ENCODE peak calls at places on chromosome 1, in seven cellular contexts. One of them, this sample, is unnamed.

GRCh38 chr1:6612641-6613360 is 730 bp upstream of the PHF13 start:
- DNase-seq in Peyer's patch: peak
- DNase-seq in stimulated activated CD4-positive, alpha-beta T cell treated with anti-CD3 and anti-CD28 coated beads, Interleukin-4, amount 100 ng/mL, for 24 hours: peak
- DNase-seq in HuH-7: peak
- DNase-seq in RWPE1: peak
- DNase-seq in NCI-H1417: peak
- DNase-seq in endothelial cell: peak
- DNase-seq in this sample: no peak

GRCh38 chr1:247357781-247358211 is 26.1 kb upstream of the ZNF496 start:
- DNase-seq in HuH-7: no peak
- DNase-seq in stimulated activated CD4-positive, alpha-beta T cell treated with anti-CD3 and anti-CD28 coated beads, Interleukin-4, amount 100 ng/mL, for 24 hours: no peak
- DNase-seq in Peyer's patch: no peak
- DNase-seq in RWPE1: no peak
- DNase-seq in endothelial cell: no peak
- DNase-seq in NCI-H1417: no peak
- DNase-seq in this sample: no peak

GRCh38 chr1:106022312-106022902 is 1034.1 kb upstream of the PRMT6 start:
- DNase-seq in stimulated activated CD4-positive, alpha-beta T cell treated with anti-CD3 and anti-CD28 coated beads, Interleukin-4, amount 100 ng/mL, for 24 hours: no peak
- DNase-seq in HuH-7: no peak
- DNase-seq in NCI-H1417: no peak
- DNase-seq in endothelial cell: no peak
- DNase-seq in Peyer's patch: no peak
- DNase-seq in RWPE1: peak
- DNase-seq in this sample: no peak

GRCh38 chr1:224433041-224433670 is 1.4 kb downstream of the WDR26 start:
- DNase-seq in stimulated activated CD4-positive, alpha-beta T cell treated with anti-CD3 and anti-CD28 coated beads, Interleukin-4, amount 100 ng/mL, for 24 hours: peak
- DNase-seq in Peyer's patch: no peak
- DNase-seq in HuH-7: peak
- DNase-seq in NCI-H1417: peak
- DNase-seq in endothelial cell: peak
- DNase-seq in RWPE1: no peak
- DNase-seq in this sample: no peak

GRCh38 chr1:55329091-55329490 is 113.9 kb upstream of the USP24 start:
- DNase-seq in HuH-7: no peak
- DNase-seq in endothelial cell: no peak
- DNase-seq in Peyer's patch: no peak
- DNase-seq in NCI-H1417: no peak
- DNase-seq in RWPE1: no peak
- DNase-seq in stimulated activated CD4-positive, alpha-beta T cell treated with anti-CD3 and anti-CD28 coated beads, Interleukin-4, amount 100 ng/mL, for 24 hours: no peak
- DNase-seq in this sample: no peak

GRCh38 chr1:43432907-43433306 is 20.8 kb downstream of the HYI start:
- DNase-seq in Peyer's patch: peak
- DNase-seq in NCI-H1417: no peak
- DNase-seq in RWPE1: no peak
- DNase-seq in HuH-7: no peak
- DNase-seq in endothelial cell: no peak
- DNase-seq in stimulated activated CD4-positive, alpha-beta T cell treated with anti-CD3 and anti-CD28 coated beads, Interleukin-4, amount 100 ng/mL, for 24 hours: no peak
- DNase-seq in this sample: no peak

GRCh38 chr1:225812488-225813249 is 2.7 kb downstream of the EPHX1 start:
- DNase-seq in RWPE1: no peak
- DNase-seq in HuH-7: no peak
- DNase-seq in NCI-H1417: no peak
- DNase-seq in endothelial cell: no peak
- DNase-seq in stimulated activated CD4-positive, alpha-beta T cell treated with anti-CD3 and anti-CD28 coated beads, Interleukin-4, amount 100 ng/mL, for 24 hours: no peak
- DNase-seq in Peyer's patch: no peak
- DNase-seq in this sample: no peak

GRCh38 chr1:14345925-14346550 is 252.4 kb upstream of the KAZN start:
- DNase-seq in endothelial cell: no peak
- DNase-seq in HuH-7: no peak
- DNase-seq in NCI-H1417: no peak
- DNase-seq in stimulated activated CD4-positive, alpha-beta T cell treated with anti-CD3 and anti-CD28 coated beads, Interleukin-4, amount 100 ng/mL, for 24 hours: no peak
- DNase-seq in Peyer's patch: no peak
- DNase-seq in RWPE1: no peak
- DNase-seq in this sample: no peak

GRCh38 chr1:38730511-38731397 is 128.8 kb downstream of the RRAGC start:
- DNase-seq in endothelial cell: no peak
- DNase-seq in stimulated activated CD4-positive, alpha-beta T cell treated with anti-CD3 and anti-CD28 coated beads, Interleukin-4, amount 100 ng/mL, for 24 hours: no peak
- DNase-seq in RWPE1: peak
- DNase-seq in Peyer's patch: no peak
- DNase-seq in NCI-H1417: no peak
- DNase-seq in HuH-7: no peak
- DNase-seq in this sample: no peak

GRCh38 chr1:114002492-114003290 is 23.4 kb downstream of the OLFML3 start:
- DNase-seq in HuH-7: no peak
- DNase-seq in NCI-H1417: no peak
- DNase-seq in Peyer's patch: no peak
- DNase-seq in endothelial cell: no peak
- DNase-seq in RWPE1: no peak
- DNase-seq in stimulated activated CD4-positive, alpha-beta T cell treated with anti-CD3 and anti-CD28 coated beads, Interleukin-4, amount 100 ng/mL, for 24 hours: no peak
- DNase-seq in this sample: no peak

GRCh38 chr1:200184196-200184595 is 156.7 kb downstream of the NR5A2 start:
- DNase-seq in RWPE1: peak
- DNase-seq in stimulated activated CD4-positive, alpha-beta T cell treated with anti-CD3 and anti-CD28 coated beads, Interleukin-4, amount 100 ng/mL, for 24 hours: no peak
- DNase-seq in endothelial cell: no peak
- DNase-seq in HuH-7: no peak
- DNase-seq in NCI-H1417: peak
- DNase-seq in Peyer's patch: peak
- DNase-seq in this sample: peak

GRCh38 chr1:193326296-193326695 is 139.9 kb upstream of the B3GALT2 start:
- DNase-seq in HuH-7: no peak
- DNase-seq in stimulated activated CD4-positive, alpha-beta T cell treated with anti-CD3 and anti-CD28 coated beads, Interleukin-4, amount 100 ng/mL, for 24 hours: no peak
- DNase-seq in Peyer's patch: no peak
- DNase-seq in RWPE1: no peak
- DNase-seq in endothelial cell: no peak
- DNase-seq in NCI-H1417: no peak
- DNase-seq in this sample: no peak